ENCODE peak calls at places on chromosomes 11 and 22, in five cellular contexts. One of them, this sample, is unnamed.

GRCh38 chr22:45572444-45572843 is 69.8 kb downstream of the FBLN1 start:
- DNase-seq in WTC11: no peak
- DNase-seq in NCI-H1092 treated with DMSO at 0.1 percent for 48 hours: no peak
- DNase-seq in tibial nerve: no peak
- DNase-seq in mesenchymal stem cell: no peak
- DNase-seq in this sample: no peak

GRCh38 chr22:27558658-27559371 is 242.7 kb downstream of the MN1 start:
- DNase-seq in mesenchymal stem cell: no peak
- DNase-seq in NCI-H1092 treated with DMSO at 0.1 percent for 48 hours: no peak
- DNase-seq in WTC11: no peak
- DNase-seq in tibial nerve: no peak
- DNase-seq in this sample: no peak

GRCh38 chr11:33687733-33688479 is 12.7 kb downstream of the C11orf91 start:
- DNase-seq in tibial nerve: no peak
- DNase-seq in NCI-H1092 treated with DMSO at 0.1 percent for 48 hours: peak; percentile 63
- DNase-seq in WTC11: peak; percentile 62
- DNase-seq in mesenchymal stem cell: peak; percentile 76
- DNase-seq in this sample: peak; percentile 69

GRCh38 chr22:38032681-38033521 is 24.3 kb upstream of the PICK1 start:
- DNase-seq in NCI-H1092 treated with DMSO at 0.1 percent for 48 hours: no peak
- DNase-seq in WTC11: no peak
- DNase-seq in tibial nerve: peak; percentile 61
- DNase-seq in mesenchymal stem cell: peak; percentile 84
- DNase-seq in this sample: no peak

GRCh38 chr11:36309779-36310178 is 13.7 kb downstream of the PRR5L start:
- DNase-seq in mesenchymal stem cell: no peak
- DNase-seq in NCI-H1092 treated with DMSO at 0.1 percent for 48 hours: no peak
- DNase-seq in WTC11: no peak
- DNase-seq in tibial nerve: no peak
- DNase-seq in this sample: no peak

GRCh38 chr11:132111781-132112380 is 741.5 kb downstream of the NTM start:
- DNase-seq in WTC11: no peak
- DNase-seq in tibial nerve: no peak
- DNase-seq in NCI-H1092 treated with DMSO at 0.1 percent for 48 hours: no peak
- DNase-seq in mesenchymal stem cell: peak; percentile 70
- DNase-seq in this sample: no peak

GRCh38 chr22:23178512-23179254 is 1.6 kb upstream of the BCR start:
- DNase-seq in WTC11: peak; percentile 84
- DNase-seq in NCI-H1092 treated with DMSO at 0.1 percent for 48 hours: peak; percentile 65
- DNase-seq in tibial nerve: peak; percentile 51
- DNase-seq in mesenchymal stem cell: peak; percentile 58
- DNase-seq in this sample: peak; percentile 89

GRCh38 chr22:40668611-40669390 is 10.5 kb upstream of the MCHR1 start:
- DNase-seq in mesenchymal stem cell: peak; percentile 95
- DNase-seq in NCI-H1092 treated with DMSO at 0.1 percent for 48 hours: no peak
- DNase-seq in WTC11: no peak
- DNase-seq in tibial nerve: no peak
- DNase-seq in this sample: no peak

GRCh38 chr11:9716275-9717039 is 52.6 kb downstream of the SWAP70 start:
- DNase-seq in WTC11: no peak
- DNase-seq in tibial nerve: no peak
- DNase-seq in mesenchymal stem cell: peak; percentile 60
- DNase-seq in NCI-H1092 treated with DMSO at 0.1 percent for 48 hours: no peak
- DNase-seq in this sample: no peak

GRCh38 chr22:34842630-34843029 is 223.3 kb upstream of the ISX start:
- DNase-seq in NCI-H1092 treated with DMSO at 0.1 percent for 48 hours: peak; percentile 4
- DNase-seq in mesenchymal stem cell: no peak
- DNase-seq in WTC11: peak; percentile 21
- DNase-seq in tibial nerve: no peak
- DNase-seq in this sample: no peak

GRCh38 chr11:29527391-29527936 is 489.4 kb downstream of the KCNA4 start:
- DNase-seq in WTC11: no peak
- DNase-seq in NCI-H1092 treated with DMSO at 0.1 percent for 48 hours: no peak
- DNase-seq in mesenchymal stem cell: peak; percentile 89
- DNase-seq in tibial nerve: no peak
- DNase-seq in this sample: no peak

GRCh38 chr22:46501701-46502100 is 35.7 kb downstream of the CELSR1 start:
- DNase-seq in WTC11: no peak
- DNase-seq in tibial nerve: no peak
- DNase-seq in NCI-H1092 treated with DMSO at 0.1 percent for 48 hours: no peak
- DNase-seq in mesenchymal stem cell: peak; percentile 5
- DNase-seq in this sample: no peak

This sample was measured in retina.